ENCODE peak calls at places on chromosome 14, in nine cellular contexts. U, H, X, W, T, J, M, Z and R are unnamed samples. For H3K4me1, the result is how much of the 10 kb centered on the place peaks cover.

GRCh38 chr14:92719421-92719820 is 29.0 kb downstream of the LGMN start:
- DNase-seq in Z (no peak), U (no peak), W (no peak), T (peak), M (no peak), X (no peak), H (no peak), J (no peak), R (no peak)

GRCh38 chr14:77562681-77563080 is 53.8 kb downstream of the SPTLC2 start:
- DNase-seq in X (no peak), U (no peak), Z (no peak), W (no peak), M (no peak), T (peak), J (peak), H (no peak), R (no peak)

GRCh38 chr14:51041853-51042252 is 53.1 kb downstream of the TRIM9 start:
- DNase-seq in Z (no peak), T (no peak), J (no peak), H (no peak), U (no peak), M (no peak), X (no peak), W (no peak), R (no peak)

GRCh38 chr14:69539631-69540410 is 34.9 kb downstream of the CCDC177 start:
- DNase-seq in M (no peak), J (peak), H (peak), T (peak), Z (no peak), U (no peak), W (no peak), X (peak), R (no peak)

GRCh38 chr14:24863933-24864708 is 185.8 kb downstream of the STXBP6 start:
- DNase-seq in J (no peak), T (no peak), X (no peak), U (no peak), H (no peak), M (no peak), W (no peak), Z (no peak), R (no peak)

GRCh38 chr14:97641827-97642226 is 844.6 kb downstream of the VRK1 start:
- DNase-seq in U (no peak), H (no peak), M (no peak), W (no peak), Z (no peak), J (no peak), T (no peak), X (no peak), R (no peak)

GRCh38 chr14:104590240-104590965 is 10.8 kb downstream of the C14orf180 start:
- DNase-seq in W (no peak), M (no peak), X (no peak), T (no peak), U (no peak), Z (no peak), H (no peak), J (no peak), R (no peak)

GRCh38 chr14:37985826-37986470 is 221.8 kb upstream of the SSTR1 start:
- DNase-seq in J (peak), U (no peak), T (peak), Z (peak), W (no peak), M (peak), H (peak), X (peak), R (no peak)

GRCh38 chr14:68544150-68544892 is 248.5 kb downstream of the ZFP36L1 start:
- DNase-seq in X (no peak), U (peak), H (peak), M (no peak), W (peak), T (peak), J (peak), Z (peak), R (no peak)

GRCh38 chr14:60254176-60254575 is 5.2 kb downstream of the PPM1A start:
- DNase-seq in X (no peak), Z (peak), U (no peak), M (no peak), J (no peak), W (no peak), H (no peak), T (no peak), R (no peak)
- H3K4me1 ChIP-seq in X (under half), Z (under half), U (half or more), M (half or more), J (under half), W (under half), H (half or more), T (under half), R (under half)

GRCh38 chr14:101761881-101762529 is 496 bp downstream of the PPP2R5C start:
- DNase-seq in X (no peak), H (peak), M (peak), Z (peak), J (peak), U (no peak), W (peak), T (no peak), R (peak)

GRCh38 chr14:101763941-101764709 is 2.6 kb downstream of the PPP2R5C start:
- DNase-seq in X (no peak), M (no peak), U (no peak), Z (no peak), W (no peak), H (no peak), J (no peak), T (no peak), R (peak)

GRCh38 chr14:101761032-101761880 is at the start of gene PPP2R5C:
- DNase-seq in W (peak), Z (peak), J (peak), M (peak), X (peak), H (peak), U (peak), T (peak), R (peak)

GRCh38 chr14:101760138-101761011 is 1.1 kb upstream of the PPP2R5C start:
- DNase-seq in M (peak), X (peak), T (peak), Z (peak), U (peak), J (peak), W (peak), H (peak), R (peak)

DNA sequence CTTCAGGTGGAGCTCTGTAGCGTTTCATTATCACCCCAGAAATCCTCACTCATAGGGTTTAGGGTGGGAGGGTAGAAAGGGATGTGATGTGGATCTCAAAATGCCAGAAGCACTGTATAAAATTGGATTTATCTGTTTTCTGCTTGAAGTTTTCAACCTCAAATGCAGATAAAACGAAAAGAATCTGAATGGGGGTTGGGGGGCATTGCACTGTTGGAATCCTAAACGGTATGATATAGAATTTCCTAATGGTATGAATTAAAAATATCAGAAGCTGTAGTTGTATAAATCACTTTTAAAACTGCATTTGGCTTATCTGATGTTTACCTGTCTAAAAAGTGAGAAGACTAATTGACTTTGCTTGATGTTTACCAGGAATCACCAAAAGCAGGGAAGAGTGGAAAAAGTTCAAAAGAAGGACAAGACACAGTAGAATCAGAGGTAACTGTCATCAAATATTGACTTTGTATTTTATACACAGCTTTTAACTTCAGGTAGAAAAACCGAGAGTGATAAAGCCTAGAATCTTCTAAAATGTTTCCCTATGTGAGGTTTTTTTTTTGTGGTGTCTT is 1.1 kb downstream of the PPP2R5C start:
- DNase-seq in Z (no peak), X (no peak), H (no peak), M (no peak), U (no peak), W (no peak), J (no peak), T (no peak), R (no peak)
- H3K4me3 ChIP-seq in Z (peak), X (peak), H (peak), M (peak), U (peak), W (peak), J (peak), T (peak), R (peak)

GRCh38 chr14:100037351-100037750 is 27.9 kb upstream of the EVL start:
- DNase-seq in U (no peak), T (peak), H (peak), M (no peak), X (no peak), Z (no peak), J (peak), W (no peak), R (no peak)
- H3K27ac ChIP-seq in U (no peak), T (no peak), H (no peak), M (no peak), X (no peak), Z (no peak), J (no peak), W (no peak), R (no peak)

DNA sequence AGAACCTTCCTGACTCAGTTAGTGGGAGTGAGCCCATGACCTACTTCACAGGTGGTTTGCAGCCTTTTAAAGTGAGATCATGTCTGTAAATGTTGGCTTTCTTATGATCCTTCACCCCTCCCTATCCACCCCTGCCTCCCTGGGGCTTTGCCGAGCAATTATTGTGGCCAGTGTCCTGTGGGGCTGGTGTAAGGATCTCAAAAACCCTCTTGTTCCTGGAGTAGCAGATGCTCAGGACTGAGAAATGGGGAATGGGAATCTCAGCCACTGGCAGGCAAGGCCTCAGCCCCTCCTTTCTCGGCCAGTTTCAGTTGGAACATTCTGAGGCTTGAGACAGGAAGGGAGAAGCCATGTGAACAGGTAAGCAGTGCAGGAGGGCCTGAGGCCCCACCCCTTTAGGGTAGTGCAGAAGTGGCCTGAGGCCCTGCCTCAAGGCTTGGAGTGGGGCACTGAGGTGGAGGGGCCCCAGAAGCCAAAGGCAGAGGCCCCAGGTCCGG is 53.8 kb downstream of the PLEKHG3 start:
- DNase-seq in T (peak), U (no peak), M (no peak), W (peak), Z (peak), J (peak), H (no peak), X (peak), R (no peak)
- H3K4me1 ChIP-seq in T (under half), U (half or more), M (half or more), W (under half), Z (under half), J (under half), H (half or more), X (half or more), R (under half)

GRCh38 chr14:64465208-64465821 is at the start of gene AKAP5:
- DNase-seq in J (peak), M (peak), Z (peak), X (peak), H (peak), T (peak), W (peak), U (no peak), R (peak)

GRCh38 chr14:64463198-64463597 is 2.1 kb upstream of the AKAP5 start:
- DNase-seq in M (no peak), T (no peak), J (no peak), W (no peak), H (no peak), X (no peak), Z (no peak), U (no peak), R (no peak)

GRCh38 chr14:64465856-64466554 is 706 bp downstream of the AKAP5 start:
- DNase-seq in X (peak), J (peak), M (no peak), W (no peak), Z (peak), U (no peak), H (no peak), T (peak), R (no peak)

GRCh38 chr14:64463873-64464272 is 1.4 kb upstream of the AKAP5 start:
- DNase-seq in J (no peak), Z (no peak), T (no peak), W (no peak), X (no peak), U (no peak), M (no peak), H (no peak), R (no peak)

GRCh38 chr14:64464695-64465094 is 604 bp upstream of the AKAP5 start:
- DNase-seq in J (no peak), W (no peak), U (no peak), M (no peak), Z (peak), X (no peak), H (no peak), T (no peak), R (no peak)
- H3K4me3 ChIP-seq in J (peak), W (peak), U (peak), M (peak), Z (peak), X (peak), H (peak), T (peak), R (peak)

DNA sequence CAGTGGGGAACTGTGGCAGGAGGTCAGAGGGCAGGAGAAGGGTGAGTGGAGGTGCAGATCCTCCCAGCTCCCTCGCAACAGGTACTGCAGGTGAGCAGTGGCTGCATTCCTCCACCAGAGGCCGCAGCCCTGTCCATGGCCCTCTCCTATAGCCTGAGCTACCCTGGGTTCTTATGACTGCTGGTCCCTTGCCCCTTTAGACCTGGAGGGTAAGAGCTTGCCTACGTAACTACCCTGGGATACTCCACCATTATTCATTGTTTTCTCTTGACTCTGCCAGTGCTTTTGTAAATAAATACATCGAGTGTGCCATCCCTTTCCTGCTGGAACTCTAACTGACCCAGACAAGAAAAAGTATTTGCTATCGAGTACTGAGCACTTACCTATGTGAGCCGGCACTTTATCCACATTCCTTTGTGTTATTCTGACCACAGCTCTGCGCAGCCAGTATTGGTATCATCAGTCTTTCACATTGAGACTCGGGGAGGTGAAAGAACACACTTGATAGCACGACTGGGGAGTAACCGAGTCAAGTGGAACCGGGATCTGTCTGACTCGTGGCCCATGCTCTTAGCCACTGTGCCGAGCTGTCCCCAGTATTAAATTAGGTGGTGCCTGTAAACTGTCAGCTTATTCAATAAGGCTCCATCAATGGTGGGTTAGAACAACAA is 38.5 kb downstream of the LTBP2 start:
- DNase-seq in J (no peak), H (no peak), W (peak), T (no peak), U (no peak), M (no peak), X (no peak), Z (no peak), R (peak)
- H3K27ac ChIP-seq in J (no peak), H (peak), W (no peak), T (peak), U (peak), M (no peak), X (peak), Z (no peak), R (no peak)

GRCh38 chr14:101331141-101331525 is 230.2 kb upstream of the DIO3 start:
- DNase-seq in J (no peak), U (no peak), W (no peak), Z (no peak), H (no peak), T (no peak), M (no peak), X (no peak), R (no peak)

GRCh38 chr14:101332281-101332680 is 229.0 kb upstream of the DIO3 start:
- DNase-seq in T (no peak), W (no peak), H (no peak), U (no peak), Z (no peak), J (no peak), M (no peak), X (no peak), R (no peak)

GRCh38 chr14:101328412-101329149 is 232.7 kb upstream of the DIO3 start:
- DNase-seq in Z (no peak), J (no peak), H (no peak), T (no peak), W (no peak), M (no peak), U (no peak), X (no peak), R (no peak)

GRCh38 chr14:101333335-101334280 is 227.7 kb upstream of the DIO3 start:
- DNase-seq in M (no peak), H (no peak), W (no peak), J (no peak), U (no peak), Z (no peak), X (no peak), T (no peak), R (no peak)

DNA sequence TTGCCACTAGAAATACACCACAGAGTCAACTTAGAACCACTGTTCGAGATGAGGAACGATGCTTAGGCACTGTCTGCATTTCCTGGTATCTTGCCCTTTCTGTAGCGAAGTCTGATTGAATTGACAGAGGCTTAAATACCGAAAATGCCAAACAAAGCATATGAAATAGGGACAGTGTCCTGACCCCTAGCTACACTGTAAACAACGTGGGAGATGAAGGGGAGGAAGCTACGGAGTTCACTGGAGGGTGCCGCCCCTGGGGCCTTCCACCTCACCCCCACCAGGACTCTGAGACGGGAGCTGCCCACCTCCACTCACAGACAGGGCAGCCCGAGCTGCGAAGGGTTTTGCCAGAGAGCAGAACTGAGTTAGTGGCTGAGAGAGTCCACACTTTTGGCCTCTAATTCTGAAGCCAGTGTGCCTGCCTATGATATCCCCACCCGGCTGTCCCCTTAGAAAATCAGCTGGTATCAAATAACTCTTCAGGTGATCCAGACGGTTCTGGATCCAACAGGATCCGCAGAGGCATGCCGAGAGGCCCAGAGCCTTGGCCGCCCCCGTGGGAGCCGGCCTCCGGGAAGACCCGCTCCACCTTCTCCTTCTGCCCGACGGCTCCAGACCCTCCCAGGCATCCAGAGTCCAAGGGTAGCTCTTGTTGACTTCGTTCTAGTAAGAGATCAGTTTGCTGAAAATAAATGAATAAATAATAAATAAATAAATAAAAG is 230.7 kb upstream of the DIO3 start:
- DNase-seq in J (no peak), X (no peak), U (no peak), W (no peak), T (no peak), M (no peak), Z (no peak), H (no peak), R (no peak)
- H3K4me1 ChIP-seq in J (under half), X (under half), U (under half), W (under half), T (under half), M (under half), Z (under half), H (under half), R (under half)

GRCh38 chr14:90455100-90455571 is 58.3 kb downstream of the CALM1 start:
- DNase-seq in W (no peak), U (no peak), H (no peak), Z (no peak), X (no peak), T (no peak), M (no peak), J (no peak), R (no peak)
- H3K4me3 ChIP-seq in W (no peak), U (no peak), H (no peak), Z (no peak), X (no peak), T (no peak), M (no peak), J (no peak), R (no peak)

GRCh38 chr14:22651586-22651985 is 7.4 kb upstream of the OR6J1 start:
- DNase-seq in X (no peak), M (no peak), W (no peak), J (no peak), U (no peak), H (no peak), T (no peak), Z (no peak), R (no peak)
- H3K27ac ChIP-seq in X (no peak), M (no peak), W (no peak), J (no peak), U (no peak), H (no peak), T (no peak), Z (no peak), R (no peak)

GRCh38 chr14:52048132-52048531 is 20.7 kb downstream of the NID2 start:
- DNase-seq in T (no peak), Z (no peak), H (no peak), X (no peak), J (no peak), M (no peak), W (no peak), U (no peak), R (no peak)
- H3K4me1 ChIP-seq in T (half or more), Z (under half), H (half or more), X (under half), J (half or more), M (under half), W (under half), U (half or more), R (under half)